ENCODE peak calls at places on chromosomes 13 and 19, in four cellular contexts. One of them, this sample, is unnamed. For H3K27me3, the result is how much of the 10 kb centered on the place peaks cover.

GRCh38 chr13:111876506-111876905 is 190.4 kb upstream of the SOX1 start:
- DNase-seq in iPS DF 6.9: no peak
- DNase-seq in uterus: no peak
- DNase-seq in neural progenitor cell: no peak
- DNase-seq in this sample: no peak

GRCh38 chr13:63731896-63732295 is 2316.2 kb upstream of the PCDH20 start:
- DNase-seq in iPS DF 6.9: no peak
- DNase-seq in uterus: no peak
- DNase-seq in neural progenitor cell: no peak
- DNase-seq in this sample: no peak

GRCh38 chr13:22161871-22162270 is 491.0 kb downstream of the FGF9 start:
- DNase-seq in iPS DF 6.9: no peak
- DNase-seq in neural progenitor cell: no peak
- DNase-seq in uterus: no peak
- DNase-seq in this sample: no peak

GRCh38 chr13:50130686-50131051 is 115.4 kb downstream of the KCNRG start:
- DNase-seq in neural progenitor cell: peak
- DNase-seq in iPS DF 6.9: no peak
- DNase-seq in uterus: no peak
- DNase-seq in this sample: no peak

GRCh38 chr13:59012731-59013130 is 1151.0 kb downstream of the DIAPH3 start:
- DNase-seq in neural progenitor cell: no peak
- DNase-seq in uterus: no peak
- DNase-seq in iPS DF 6.9: no peak
- DNase-seq in this sample: no peak

GRCh38 chr13:33832872-33833271 is 14.9 kb downstream of the RFC3 start:
- DNase-seq in neural progenitor cell: no peak
- DNase-seq in uterus: no peak
- DNase-seq in iPS DF 6.9: no peak
- DNase-seq in this sample: no peak

GRCh38 chr13:28532226-28533048 is 37.5 kb upstream of the FLT1 start:
- DNase-seq in iPS DF 6.9: no peak
- DNase-seq in uterus: no peak
- DNase-seq in neural progenitor cell: peak
- DNase-seq in this sample: peak

GRCh38 chr19:628168-628567 is 5.2 kb downstream of the POLRMT start:
- DNase-seq in uterus: no peak
- DNase-seq in neural progenitor cell: peak
- DNase-seq in iPS DF 6.9: no peak
- DNase-seq in this sample: no peak

GRCh38 chr19:1189419-1189818 is 15.4 kb upstream of the SBNO2 start:
- DNase-seq in iPS DF 6.9: no peak
- DNase-seq in uterus: no peak
- DNase-seq in neural progenitor cell: peak
- DNase-seq in this sample: no peak

GRCh38 chr19:12995596-12996541 is 594 bp downstream of the NFIX start:
- DNase-seq in uterus: no peak
- DNase-seq in iPS DF 6.9: no peak
- DNase-seq in neural progenitor cell: no peak
- DNase-seq in this sample: peak

GRCh38 chr13:112209266-112209665 is 142.3 kb downstream of the SOX1 start:
- DNase-seq in neural progenitor cell: no peak
- DNase-seq in iPS DF 6.9: no peak
- DNase-seq in uterus: no peak
- DNase-seq in this sample: no peak

GRCh38 chr19:37007587-37008220 is 70.5 kb upstream of the ZNF420 start:
- DNase-seq in uterus: peak
- DNase-seq in iPS DF 6.9: no peak
- DNase-seq in neural progenitor cell: no peak
- DNase-seq in this sample: peak

GRCh38 chr19:17209126-17210036 is 5.8 kb upstream of the USE1 start:
- DNase-seq in neural progenitor cell: peak
- DNase-seq in uterus: no peak
- DNase-seq in iPS DF 6.9: peak
- DNase-seq in this sample: no peak

GRCh38 chr13:97853550-97853949 is 99.9 kb upstream of the IPO5 start:
- DNase-seq in neural progenitor cell: no peak
- DNase-seq in iPS DF 6.9: no peak
- DNase-seq in uterus: no peak
- DNase-seq in this sample: no peak

GRCh38 chr19:56141416-56141992 is 417 bp downstream of the ZNF444 start:
- DNase-seq in iPS DF 6.9: no peak
- DNase-seq in neural progenitor cell: peak
- DNase-seq in uterus: no peak
- DNase-seq in this sample: no peak

GRCh38 chr19:19956431-19957075 is 55.8 kb downstream of the ZNF93 start:
- DNase-seq in neural progenitor cell: peak
- DNase-seq in uterus: no peak
- DNase-seq in iPS DF 6.9: peak
- DNase-seq in this sample: no peak

GRCh38 chr13:98216135-98216565 is 39.1 kb upstream of the RNF113B start:
- DNase-seq in uterus: no peak
- DNase-seq in neural progenitor cell: no peak
- DNase-seq in iPS DF 6.9: no peak
- DNase-seq in this sample: peak

GRCh38 chr19:33403221-33403972 is 29.9 kb downstream of the CEBPG start:
- DNase-seq in iPS DF 6.9: no peak
- DNase-seq in neural progenitor cell: no peak
- DNase-seq in uterus: peak
- DNase-seq in this sample: no peak

GRCh38 chr19:48444129-48444932 is 1.5 kb upstream of the GRWD1 start:
- DNase-seq in iPS DF 6.9: no peak
- DNase-seq in neural progenitor cell: no peak
- DNase-seq in uterus: peak
- DNase-seq in this sample: no peak

DNA sequence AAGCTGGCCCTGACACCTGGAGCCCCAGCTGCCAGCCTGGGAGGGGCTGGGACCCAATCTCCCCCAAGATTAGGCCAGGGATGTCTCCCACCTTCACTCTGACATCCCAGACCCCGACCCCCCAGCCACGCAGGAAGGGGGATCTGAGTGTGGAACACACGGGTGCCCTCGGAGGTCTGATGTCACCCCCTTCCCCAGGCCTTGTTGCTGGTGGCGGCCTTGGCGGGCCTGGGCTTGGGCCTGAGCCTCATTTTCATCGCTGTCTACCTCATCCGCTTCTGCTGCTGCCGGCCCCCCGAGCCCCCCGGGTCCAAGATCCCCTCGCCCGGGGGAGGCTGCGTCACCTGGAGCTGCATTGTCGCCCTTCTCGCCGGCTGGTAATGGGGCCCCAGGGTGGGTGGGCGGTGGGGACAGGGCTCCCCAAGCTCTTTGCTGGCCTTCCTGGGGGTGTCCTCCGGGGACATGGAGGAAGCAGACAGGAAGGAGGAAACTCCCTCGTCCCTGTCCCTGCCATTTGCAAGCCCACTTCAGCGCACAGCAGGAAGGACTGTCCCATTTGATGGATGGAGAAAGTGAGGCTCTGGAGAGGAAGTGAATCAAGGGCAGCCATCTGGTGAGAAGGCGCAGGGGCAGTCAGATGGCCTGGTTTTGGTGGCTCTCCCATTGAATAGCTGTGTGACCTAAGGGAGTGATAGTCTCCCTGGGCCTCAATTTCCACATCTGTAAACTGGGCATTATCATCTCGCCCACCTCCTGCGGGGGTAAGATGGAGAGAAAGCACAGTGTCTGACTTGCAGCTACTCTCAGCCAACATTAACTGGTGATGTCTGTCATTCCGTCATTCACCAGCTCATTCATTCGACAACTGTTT is 3.9 kb downstream of the TTYH1 start:
- DNase-seq in neural progenitor cell: no peak
- DNase-seq in iPS DF 6.9: no peak
- DNase-seq in uterus: no peak
- DNase-seq in this sample: no peak
- H3K27me3 ChIP-seq in neural progenitor cell: under half
- H3K27me3 ChIP-seq in iPS DF 6.9: under half
- H3K27me3 ChIP-seq in uterus: under half
- H3K27me3 ChIP-seq in this sample: half or more

GRCh38 chr19:10516064-10516385 is 1.2 kb downstream of the S1PR5 start:
- DNase-seq in neural progenitor cell: no peak
- DNase-seq in uterus: no peak
- DNase-seq in iPS DF 6.9: no peak
- DNase-seq in this sample: no peak
- H3K27me3 ChIP-seq in neural progenitor cell: half or more
- H3K27me3 ChIP-seq in uterus: under half
- H3K27me3 ChIP-seq in iPS DF 6.9: under half
- H3K27me3 ChIP-seq in this sample: half or more

GRCh38 chr13:101917833-101918755 is 465.6 kb downstream of the ITGBL1 start:
- DNase-seq in iPS DF 6.9: no peak
- DNase-seq in uterus: no peak
- DNase-seq in neural progenitor cell: peak
- DNase-seq in this sample: no peak
- H3K27me3 ChIP-seq in iPS DF 6.9: under half
- H3K27me3 ChIP-seq in uterus: under half
- H3K27me3 ChIP-seq in neural progenitor cell: half or more
- H3K27me3 ChIP-seq in this sample: under half

DNA sequence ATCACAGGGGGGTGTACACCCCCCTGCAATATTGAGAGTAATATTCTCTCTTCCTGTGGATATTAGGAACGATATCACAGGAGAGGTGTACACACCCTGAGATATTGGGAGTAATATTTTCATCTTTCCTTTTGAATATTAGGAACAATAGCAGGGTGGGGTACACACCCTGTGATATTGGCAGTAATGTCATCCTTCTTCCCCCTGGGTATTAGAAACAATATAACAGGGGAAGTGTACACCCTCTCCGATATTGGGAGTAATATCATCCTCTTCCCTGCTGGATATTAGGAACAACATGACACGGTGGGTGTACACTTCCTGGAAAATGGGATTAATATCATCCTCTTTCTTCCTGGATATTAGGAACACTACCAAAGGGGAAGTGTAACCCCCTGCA is 57.8 kb upstream of the CEACAM21 start:
- DNase-seq in uterus: no peak
- DNase-seq in neural progenitor cell: no peak
- DNase-seq in iPS DF 6.9: no peak
- DNase-seq in this sample: no peak
- H3K27me3 ChIP-seq in uterus: under half
- H3K27me3 ChIP-seq in neural progenitor cell: under half
- H3K27me3 ChIP-seq in iPS DF 6.9: under half
- H3K27me3 ChIP-seq in this sample: half or more

GRCh38 chr13:20171364-20171763 is 10.5 kb upstream of the GJA3 start:
- DNase-seq in uterus: no peak
- DNase-seq in neural progenitor cell: peak
- DNase-seq in iPS DF 6.9: no peak
- DNase-seq in this sample: no peak
- H3K27me3 ChIP-seq in uterus: under half
- H3K27me3 ChIP-seq in neural progenitor cell: under half
- H3K27me3 ChIP-seq in iPS DF 6.9: under half
- H3K27me3 ChIP-seq in this sample: under half

DNA sequence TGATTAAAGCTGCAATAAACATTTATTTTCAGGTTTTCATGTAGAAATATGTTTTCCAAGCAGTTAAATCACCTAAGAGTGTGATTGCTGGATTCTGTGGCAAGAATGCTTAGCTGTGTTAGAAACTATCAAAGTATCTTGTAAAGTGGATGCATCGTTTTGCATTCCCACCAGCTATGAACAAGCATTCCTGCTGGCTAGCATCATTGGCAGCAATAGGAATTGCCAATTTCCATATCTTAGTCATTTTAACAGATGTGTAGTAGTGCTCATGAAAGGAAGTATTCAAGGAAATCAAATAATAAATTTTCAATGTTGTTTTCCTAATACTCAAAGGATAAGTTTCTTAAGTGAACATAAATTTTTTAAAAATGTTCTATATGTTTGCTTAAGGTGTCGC is 556.8 kb downstream of the SLITRK1 start:
- DNase-seq in neural progenitor cell: no peak
- DNase-seq in iPS DF 6.9: no peak
- DNase-seq in uterus: no peak
- DNase-seq in this sample: no peak
- H3K27me3 ChIP-seq in neural progenitor cell: under half
- H3K27me3 ChIP-seq in iPS DF 6.9: under half
- H3K27me3 ChIP-seq in uterus: under half
- H3K27me3 ChIP-seq in this sample: under half

DNA sequence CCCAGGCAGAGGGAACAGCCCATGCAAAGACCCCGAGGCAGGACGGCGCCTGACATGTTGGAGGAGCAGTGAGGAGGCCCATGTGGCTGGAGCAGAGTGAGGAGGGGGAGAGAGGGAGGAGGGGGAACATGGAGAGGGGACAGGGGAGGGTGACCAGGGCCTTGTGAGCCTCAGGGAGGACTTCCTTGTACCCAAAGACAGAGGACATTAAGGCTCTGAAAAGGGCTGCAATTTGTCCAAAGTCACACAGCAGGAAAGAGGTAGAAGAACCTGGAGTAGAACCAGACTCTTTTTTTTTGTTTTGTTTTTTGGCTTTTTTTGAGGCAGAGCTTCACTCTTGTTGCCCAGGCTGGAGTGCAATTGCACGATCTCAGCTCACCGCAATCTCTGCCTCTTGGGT is 67.2 kb downstream of the CELF5 start:
- DNase-seq in iPS DF 6.9: no peak
- DNase-seq in uterus: no peak
- DNase-seq in neural progenitor cell: no peak
- DNase-seq in this sample: no peak
- H3K27me3 ChIP-seq in iPS DF 6.9: under half
- H3K27me3 ChIP-seq in uterus: under half
- H3K27me3 ChIP-seq in neural progenitor cell: under half
- H3K27me3 ChIP-seq in this sample: half or more

GRCh38 chr13:40083841-40084240 is 428.4 kb downstream of the COG6 start:
- DNase-seq in iPS DF 6.9: no peak
- DNase-seq in uterus: no peak
- DNase-seq in neural progenitor cell: no peak
- DNase-seq in this sample: no peak

GRCh38 chr13:40079721-40080120 is 424.3 kb downstream of the COG6 start:
- DNase-seq in iPS DF 6.9: no peak
- DNase-seq in uterus: no peak
- DNase-seq in neural progenitor cell: no peak
- DNase-seq in this sample: no peak

GRCh38 chr13:40077396-40078027 is 422.1 kb downstream of the COG6 start:
- DNase-seq in neural progenitor cell: no peak
- DNase-seq in iPS DF 6.9: no peak
- DNase-seq in uterus: no peak
- DNase-seq in this sample: no peak

GRCh38 chr13:40082644-40083043 is 427.2 kb downstream of the COG6 start:
- DNase-seq in iPS DF 6.9: no peak
- DNase-seq in uterus: no peak
- DNase-seq in neural progenitor cell: no peak
- DNase-seq in this sample: no peak

DNA sequence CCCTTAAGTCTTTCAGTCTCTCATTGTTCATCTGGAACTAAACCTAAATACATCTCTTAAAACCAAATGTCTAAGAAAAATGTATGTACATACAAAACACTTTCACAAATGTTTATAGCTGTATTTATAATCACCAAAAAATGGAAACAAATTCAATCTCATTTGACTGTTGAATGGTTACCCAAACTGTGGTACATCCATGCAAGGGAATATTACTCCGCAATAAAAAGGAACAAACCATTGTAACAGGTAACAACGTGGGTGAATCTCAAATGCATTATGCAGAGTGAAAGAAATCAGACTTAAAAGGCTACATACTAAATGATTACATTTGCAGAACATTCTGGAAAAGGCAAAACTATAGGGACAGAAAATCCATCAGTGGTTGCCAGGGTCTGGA is 425.2 kb downstream of the COG6 start:
- DNase-seq in neural progenitor cell: no peak
- DNase-seq in uterus: no peak
- DNase-seq in iPS DF 6.9: no peak
- DNase-seq in this sample: no peak
- H3K27me3 ChIP-seq in neural progenitor cell: under half
- H3K27me3 ChIP-seq in uterus: under half
- H3K27me3 ChIP-seq in iPS DF 6.9: under half
- H3K27me3 ChIP-seq in this sample: under half